ENCODE peak calls at places on chromosome 1, in eight cellular contexts. E is GM23248; X is CD8-positive, alpha-beta T cell; C is NCI-H1436; T is effector CD4-positive, alpha-beta T cell; A is EL; F is activated naive CD8-positive, alpha-beta T cell treated with anti-CD3 and anti-CD28 coated beads, Interleukin-2, amount 50 U/mL, for 24 hours; V is T-helper 9 cell. I is an unnamed sample.

GRCh38 chr1:64822621-64823020 is 77.7 kb downstream of the RAVER2 start:
- DNase-seq in C (no peak), X (no peak), A (peak), F (no peak), T (no peak), V (no peak), E (peak), I (no peak)

GRCh38 chr1:37306461-37306860 is 167.9 kb upstream of the ZC3H12A start:
- DNase-seq in A (no peak), X (no peak), E (no peak), V (no peak), C (no peak), T (no peak), F (no peak), I (no peak)

GRCh38 chr1:75233302-75233929 is 99.2 kb downstream of the LHX8 start:
- DNase-seq in X (no peak), V (no peak), C (peak), F (no peak), E (peak), A (peak), T (no peak), I (peak)

GRCh38 chr1:58774027-58774426 is 9.8 kb downstream of the JUN start:
- DNase-seq in A (no peak), F (no peak), T (no peak), X (no peak), C (no peak), V (no peak), E (no peak), I (no peak)

GRCh38 chr1:226619031-226619430 is 70.5 kb downstream of the STUM start:
- DNase-seq in A (no peak), V (no peak), F (no peak), X (no peak), T (no peak), E (no peak), C (no peak), I (no peak)

GRCh38 chr1:114319480-114319879 is 165.8 kb upstream of the SYT6 start:
- DNase-seq in A (peak), X (no peak), T (no peak), V (no peak), E (peak), C (no peak), F (no peak), I (no peak)

GRCh38 chr1:208829601-208830000 is 585.4 kb upstream of the PLXNA2 start:
- DNase-seq in V (no peak), T (no peak), X (no peak), E (no peak), C (no peak), A (peak), F (no peak), I (no peak)

GRCh38 chr1:2382621-2383361 is 8.6 kb downstream of the MORN1 start:
- DNase-seq in E (peak), T (no peak), X (peak), F (peak), V (no peak), C (no peak), A (peak), I (peak)

GRCh38 chr1:72623299-72623708 is 341.0 kb upstream of the NEGR1 start:
- DNase-seq in T (no peak), A (peak), E (peak), X (no peak), C (peak), V (no peak), F (no peak), I (no peak)

GRCh38 chr1:231778009-231778719 is 151.6 kb downstream of the DISC1 start:
- DNase-seq in X (no peak), E (peak), C (no peak), T (no peak), F (no peak), V (no peak), A (peak), I (no peak)

GRCh38 chr1:233045591-233045990 is 95.2 kb downstream of the NTPCR start:
- DNase-seq in C (no peak), A (no peak), V (no peak), E (peak), T (no peak), F (no peak), X (no peak), I (no peak)